ENCODE peak calls at places on chromosomes 5 and 9, in five cellular contexts. W, T, V, D and K are unnamed samples.

GRCh38 chr5:171155621-171156020 is 153.4 kb upstream of the TLX3 start:
- DNase-seq in W (peak; percentile 38), T (no peak), V (peak; percentile 31), D (peak; percentile 76), K (peak; percentile 71)

GRCh38 chr5:126139773-126140172 is 283.4 kb upstream of the GRAMD2B start:
- DNase-seq in W (peak; percentile 7), T (no peak), V (peak; percentile 70), D (peak; percentile 76), K (peak; percentile 70)

GRCh38 chr9:112115955-112116354 is 59.1 kb downstream of the SUSD1 start:
- DNase-seq in W (no peak), T (peak; percentile 9), V (no peak), D (no peak), K (no peak)

GRCh38 chr9:37953775-37954437 is 50.0 kb upstream of the SLC25A51 start:
- DNase-seq in W (peak; percentile 100), T (no peak), V (peak; percentile 96), D (peak; percentile 99), K (peak; percentile 99)

GRCh38 chr5:133365326-133365725 is 247.0 kb downstream of the FSTL4 start:
- DNase-seq in W (no peak), T (no peak), V (no peak), D (no peak), K (no peak)

GRCh38 chr5:64612349-64612961 is 77.8 kb upstream of the SHISAL2B start:
- DNase-seq in W (peak; percentile 64), T (no peak), V (peak; percentile 82), D (peak; percentile 49), K (peak; percentile 37)

GRCh38 chr5:112878760-112879159 is 17.7 kb downstream of the SRP19 start:
- DNase-seq in W (peak; percentile 46), T (no peak), V (peak; percentile 48), D (peak; percentile 75), K (peak; percentile 68)

GRCh38 chr9:107222020-107222522 is 61.0 kb upstream of the RAD23B start:
- DNase-seq in W (peak; percentile 79), T (no peak), V (no peak), D (peak; percentile 67), K (peak; percentile 61)

GRCh38 chr5:72523960-72524582 is 16.9 kb upstream of the ZNF366 start:
- DNase-seq in W (peak; percentile 88), T (no peak), V (peak; percentile 79), D (peak; percentile 80), K (peak; percentile 75)

GRCh38 chr5:41176952-41177351 is 36.4 kb downstream of the C6 start:
- DNase-seq in W (peak; percentile 82), T (no peak), V (peak; percentile 20), D (peak; percentile 14), K (no peak)

GRCh38 chr5:35990524-35990923 is 666 bp downstream of the UGT3A1 start:
- DNase-seq in W (no peak), T (no peak), V (no peak), D (no peak), K (no peak)

GRCh38 chr5:65299841-65300240 is 181.9 kb downstream of the ADAMTS6 start:
- DNase-seq in W (peak; percentile 97), T (no peak), V (no peak), D (peak; percentile 93), K (peak; percentile 93)

GRCh38 chr5:137605377-137605776 is 106.3 kb upstream of the SPOCK1 start:
- DNase-seq in W (no peak), T (no peak), V (peak; percentile 37), D (peak; percentile 35), K (peak; percentile 21)

GRCh38 chr9:98231770-98232478 is 23.5 kb downstream of the TBC1D2 start:
- DNase-seq in W (peak; percentile 95), T (no peak), V (peak; percentile 61), D (peak; percentile 90), K (peak; percentile 87)

GRCh38 chr5:154485850-154486426 is 7.9 kb upstream of the HAND1 start:
- DNase-seq in W (no peak), T (no peak), V (no peak), D (no peak), K (no peak)

GRCh38 chr5:175752826-175753535 is 95.1 kb downstream of the HRH2 start:
- DNase-seq in W (no peak), T (no peak), V (no peak), D (no peak), K (no peak)

GRCh38 chr9:128862401-128862851 is 19.3 kb downstream of the KYAT1 start:
- DNase-seq in W (no peak), T (peak; percentile 43), V (no peak), D (no peak), K (no peak)

GRCh38 chr9:134066923-134067851 is 639 bp downstream of the BRD3 start:
- DNase-seq in W (peak; percentile 31), T (no peak), V (no peak), D (peak; percentile 36), K (no peak)

GRCh38 chr9:78146241-78146640 is 89.6 kb upstream of the CEP78 start:
- DNase-seq in W (peak; percentile 34), T (no peak), V (no peak), D (peak; percentile 75), K (peak; percentile 77)

GRCh38 chr9:34554211-34555001 is 31.6 kb upstream of the ENHO start:
- DNase-seq in W (no peak), T (no peak), V (no peak), D (no peak), K (no peak)

GRCh38 chr9:129403743-129404620 is 216.9 kb downstream of the C9orf50 start:
- DNase-seq in W (no peak), T (no peak), V (no peak), D (no peak), K (no peak)

GRCh38 chr5:58135571-58136335 is 324.1 kb downstream of the PLK2 start:
- DNase-seq in W (peak; percentile 83), T (no peak), V (peak; percentile 74), D (peak; percentile 67), K (peak; percentile 57)

GRCh38 chr5:116411101-116411571 is 163.5 kb downstream of the SEMA6A start:
- DNase-seq in W (no peak), T (no peak), V (no peak), D (no peak), K (no peak)

GRCh38 chr5:60544162-60544561 is 155.8 kb downstream of the DEPDC1B start:
- DNase-seq in W (no peak), T (no peak), V (no peak), D (no peak), K (no peak)

GRCh38 chr5:56588636-56589485 is 226.5 kb upstream of the MAP3K1 start:
- DNase-seq in W (no peak), T (peak; percentile 29), V (no peak), D (no peak), K (no peak)

GRCh38 chr5:107607656-107608368 is 62.9 kb downstream of the EFNA5 start:
- DNase-seq in W (no peak), T (no peak), V (no peak), D (no peak), K (no peak)

GRCh38 chr5:103785569-103785968 is 223.0 kb upstream of the NUDT12 start:
- DNase-seq in W (peak; percentile 26), T (no peak), V (peak; percentile 24), D (peak; percentile 74), K (peak; percentile 60)

GRCh38 chr5:96094904-96095303 is 133.3 kb upstream of the ELL2 start:
- DNase-seq in W (no peak), T (peak; percentile 30), V (no peak), D (no peak), K (no peak)

GRCh38 chr5:178768371-178769260 is 38.2 kb upstream of the ZNF354A start:
- DNase-seq in W (no peak), T (no peak), V (no peak), D (no peak), K (no peak)

GRCh38 chr9:134982311-134982710 is 64.6 kb upstream of the FCN1 start:
- DNase-seq in W (no peak), T (no peak), V (no peak), D (no peak), K (no peak)

GRCh38 chr5:89615839-89616518 is 733.0 kb upstream of the MEF2C start:
- DNase-seq in W (no peak), T (no peak), V (no peak), D (no peak), K (no peak)

GRCh38 chr5:127409923-127410675 is 107.3 kb upstream of the PRRC1 start:
- DNase-seq in W (no peak), T (no peak), V (no peak), D (no peak), K (no peak)

GRCh38 chr5:176630681-176631222 is 277 bp downstream of the EIF4E1B start:
- DNase-seq in W (no peak), T (no peak), V (no peak), D (no peak), K (no peak)

GRCh38 chr5:91928751-91929521 is 545.8 kb upstream of the ARRDC3 start:
- DNase-seq in W (peak; percentile 31), T (no peak), V (peak; percentile 67), D (peak; percentile 37), K (peak; percentile 23)

GRCh38 chr5:102889033-102889432 is 133.9 kb downstream of the PAM start:
- DNase-seq in W (no peak), T (no peak), V (no peak), D (no peak), K (no peak)

GRCh38 chr5:171419663-171420428 is 399 bp downstream of the FGF18 start:
- DNase-seq in W (peak; percentile 29), T (peak; percentile 23), V (no peak), D (peak; percentile 50), K (peak; percentile 23)

GRCh38 chr5:152560508-152561137 is 155.5 kb upstream of the NMUR2 start:
- DNase-seq in W (peak; percentile 12), T (peak; percentile 33), V (peak; percentile 56), D (peak; percentile 42), K (peak; percentile 21)

GRCh38 chr5:178212241-178213002 is 8.1 kb downstream of the HNRNPAB start:
- DNase-seq in W (no peak), T (no peak), V (no peak), D (no peak), K (no peak)

GRCh38 chr9:91817493-91818225 is 132.4 kb downstream of the ROR2 start:
- DNase-seq in W (peak; percentile 95), T (no peak), V (no peak), D (peak; percentile 60), K (peak; percentile 59)

GRCh38 chr9:91816356-91816755 is 133.7 kb downstream of the ROR2 start:
- DNase-seq in W (no peak), T (no peak), V (no peak), D (no peak), K (no peak)

GRCh38 chr9:91815896-91816295 is 134.1 kb downstream of the ROR2 start:
- DNase-seq in W (no peak), T (no peak), V (no peak), D (no peak), K (no peak)

GRCh38 chr9:91818226-91818587 is 131.8 kb downstream of the ROR2 start:
- DNase-seq in W (no peak), T (no peak), V (no peak), D (no peak), K (no peak)

GRCh38 chr9:91817106-91817492 is 132.9 kb downstream of the ROR2 start:
- DNase-seq in W (no peak), T (no peak), V (no peak), D (no peak), K (no peak)
- H3K9ac ChIP-seq in W (peak overlapping the region; percentile 1), T (no peak overlapping the region), V (no peak overlapping the region), D (no peak overlapping the region), K (no peak overlapping the region)

GRCh38 chr5:141742866-141743651 is 61.0 kb upstream of the ARAP3 start:
- DNase-seq in W (peak; percentile 23), T (peak; percentile 23), V (peak; percentile 28), D (peak; percentile 28), K (peak; percentile 18)
- H3K9ac ChIP-seq in W (no peak overlapping the region), T (no peak overlapping the region), V (no peak overlapping the region), D (no peak overlapping the region), K (no peak overlapping the region)

GRCh38 chr9:92141144-92142129 is 26.2 kb upstream of the SPTLC1 start:
- DNase-seq in W (no peak), T (no peak), V (peak; percentile 16), D (peak; percentile 58), K (no peak)
- H3K9ac ChIP-seq in W (peak overlapping the region; percentile 89), T (peak overlapping the region; percentile 60), V (no peak overlapping the region), D (peak overlapping the region; percentile 37), K (peak overlapping the region; percentile 74)

GRCh38 chr9:116209406-116210116 is 56.0 kb downstream of the PAPPA start:
- DNase-seq in W (no peak), T (no peak), V (peak; percentile 48), D (no peak), K (no peak)
- H3K9ac ChIP-seq in W (no peak overlapping the region), T (no peak overlapping the region), V (no peak overlapping the region), D (no peak overlapping the region), K (no peak overlapping the region)